ENCODE peak calls at places on chromosomes 5 and 9, in ten cellular contexts. J, G, O, C, M, K, D, N, H and B are unnamed samples.
A peak's percentile ranks its signal among the peaks of the same experiment; 100 is the strongest.

GRCh38 chr5:54087436-54087835 is 222.9 kb downstream of the ARL15 start:
- DNase-seq in O (no peak), C (peak; percentile 91), K (no peak), M (no peak), D (no peak), G (no peak), H (no peak), J (no peak), N (peak; percentile 75), B (no peak)

GRCh38 chr5:13866792-13867191 is 77.7 kb downstream of the DNAH5 start:
- DNase-seq in D (no peak), C (peak; percentile 20), G (no peak), J (peak; percentile 71), M (peak; percentile 71), N (peak; percentile 22), H (peak; percentile 68), O (peak; percentile 88), K (no peak), B (no peak)

GRCh38 chr9:31519011-31519410 is 865.4 kb upstream of the ACO1 start:
- DNase-seq in D (no peak), M (no peak), K (no peak), N (no peak), O (peak; percentile 45), J (no peak), H (peak; percentile 39), G (peak; percentile 7), C (no peak), B (no peak)

GRCh38 chr9:7533376-7534090 is 266.0 kb downstream of the DMAC1 start:
- DNase-seq in N (no peak), C (no peak), O (no peak), M (no peak), J (no peak), H (no peak), G (no peak), K (no peak), D (no peak), B (no peak)

GRCh38 chr5:2039180-2039531 is 156.4 kb upstream of the IRX4 start:
- DNase-seq in K (peak; percentile 21), N (no peak), C (no peak), J (no peak), D (no peak), O (peak; percentile 35), G (no peak), M (no peak), H (no peak), B (no peak)

GRCh38 chr5:72721844-72722243 is 94.6 kb upstream of the TNPO1 start:
- DNase-seq in K (no peak), N (no peak), J (no peak), H (no peak), C (no peak), O (no peak), D (no peak), M (no peak), G (no peak), B (no peak)

GRCh38 chr9:5265939-5266338 is 34.7 kb downstream of the INSL4 start:
- DNase-seq in J (no peak), H (no peak), M (no peak), C (no peak), D (no peak), O (no peak), G (no peak), N (no peak), K (no peak), B (no peak)

GRCh38 chr9:114430443-114430842 is 42.7 kb upstream of the AKNA start:
- DNase-seq in C (no peak), O (no peak), J (no peak), H (no peak), N (no peak), G (peak; percentile 2), M (no peak), K (no peak), D (no peak), B (no peak)

GRCh38 chr9:95087659-95088242 is 229.8 kb downstream of the FANCC start:
- DNase-seq in G (no peak), D (no peak), M (no peak), J (no peak), H (no peak), N (no peak), C (no peak), K (no peak), O (no peak), B (no peak)

GRCh38 chr9:95086564-95086955 is 230.9 kb downstream of the FANCC start:
- DNase-seq in N (no peak), J (no peak), G (no peak), C (no peak), M (no peak), O (no peak), K (no peak), D (no peak), H (no peak), B (no peak)

GRCh38 chr9:95085036-95085770 is 232.3 kb downstream of the FANCC start:
- DNase-seq in G (no peak), D (no peak), M (no peak), N (no peak), C (no peak), H (no peak), K (no peak), J (no peak), O (no peak), B (no peak)

GRCh38 chr9:95084254-95084934 is 233.1 kb downstream of the FANCC start:
- DNase-seq in G (no peak), C (no peak), H (no peak), D (no peak), J (no peak), M (no peak), O (no peak), N (no peak), K (no peak), B (no peak)

GRCh38 chr9:95085861-95086563 is 231.5 kb downstream of the FANCC start:
- DNase-seq in D (no peak), J (no peak), N (no peak), H (no peak), M (no peak), G (no peak), C (no peak), O (no peak), K (no peak), B (no peak)
- TF ChIP-seq CTCF in D (no peak), J (no peak), N (no peak), H (no peak), M (no peak), G (no peak), C (no peak), O (no peak), K (no peak), B (no peak)

DNA sequence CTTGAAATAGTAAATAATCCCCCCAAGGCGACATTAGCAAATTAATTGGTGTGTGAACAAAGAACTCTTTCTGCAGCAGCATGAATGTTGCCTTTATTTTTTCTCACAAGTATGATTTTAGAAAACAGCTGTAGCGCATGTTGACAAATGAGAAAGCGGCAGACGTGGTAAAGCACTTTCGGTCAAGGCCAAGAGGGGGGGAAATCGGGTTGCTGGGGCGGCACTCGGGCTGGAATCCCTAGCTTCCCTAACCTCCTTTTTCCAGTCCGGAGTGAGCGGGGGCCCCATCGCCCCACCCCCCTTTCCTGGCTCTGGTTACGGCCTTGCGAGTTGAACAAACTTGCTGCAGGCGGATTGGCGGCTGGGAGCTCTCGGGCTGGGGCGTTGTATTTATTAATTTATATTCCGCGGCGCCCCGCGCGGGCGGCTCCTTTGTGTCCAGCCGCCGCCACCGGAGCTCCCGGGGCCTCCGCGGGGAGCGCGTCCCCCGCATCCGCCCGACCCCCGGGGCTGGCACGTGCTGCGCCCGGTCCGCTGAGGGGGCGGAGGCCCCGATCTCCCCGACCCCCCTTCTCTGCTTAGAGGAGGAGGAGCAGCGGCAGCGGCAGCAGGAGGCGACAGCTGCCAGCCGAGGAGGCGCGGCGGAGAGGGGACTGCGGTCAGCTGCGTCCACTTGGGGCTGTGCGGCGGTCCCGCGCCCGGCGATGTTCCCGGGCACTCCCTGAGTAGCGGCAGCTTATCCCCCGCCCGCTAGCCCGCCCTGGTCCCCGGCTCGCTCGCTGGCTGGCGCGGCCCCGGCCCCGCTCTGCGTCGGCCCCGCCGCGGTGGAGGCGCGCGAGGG is at the start of gene RHOBTB3:
- DNase-seq in D (peak; percentile 4), H (peak; percentile 94), K (peak; percentile 87), G (peak; percentile 26), C (peak; percentile 94), M (peak; percentile 61), O (peak; percentile 87), N (peak; percentile 79), J (peak; percentile 75), B (peak; percentile 65)
- TF ChIP-seq CTCF in D (no peak), H (no peak), K (no peak), G (no peak), C (no peak), M (no peak), O (no peak), N (no peak), J (no peak), B (no peak)

GRCh38 chr9:35835216-35835604 is 6.2 kb downstream of the TMEM8B start:
- DNase-seq in M (no peak), H (no peak), G (no peak), D (no peak), C (no peak), J (no peak), O (no peak), K (no peak), N (no peak), B (no peak)
- TF ChIP-seq CTCF in M (no peak), H (peak; percentile 22), G (no peak), D (no peak), C (peak; percentile 28), J (peak; percentile 42), O (no peak), K (no peak), N (peak; percentile 40), B (no peak)

GRCh38 chr5:173631478-173631877 is 15.0 kb upstream of the BOD1 start:
- DNase-seq in M (no peak), N (no peak), D (no peak), G (no peak), J (no peak), C (no peak), H (no peak), O (no peak), K (no peak), B (no peak)

GRCh38 chr5:173627860-173628392 is 11.5 kb upstream of the BOD1 start:
- DNase-seq in J (no peak), G (no peak), N (no peak), M (no peak), O (no peak), D (no peak), C (no peak), K (no peak), H (no peak), B (no peak)

GRCh38 chr5:173630724-173631365 is 14.4 kb upstream of the BOD1 start:
- DNase-seq in M (no peak), K (no peak), D (no peak), G (no peak), J (no peak), H (no peak), N (no peak), O (no peak), C (no peak), B (no peak)

GRCh38 chr5:173628501-173628900 is 12.1 kb upstream of the BOD1 start:
- DNase-seq in M (no peak), K (no peak), C (no peak), N (no peak), D (no peak), O (no peak), J (no peak), G (no peak), H (no peak), B (no peak)

DNA sequence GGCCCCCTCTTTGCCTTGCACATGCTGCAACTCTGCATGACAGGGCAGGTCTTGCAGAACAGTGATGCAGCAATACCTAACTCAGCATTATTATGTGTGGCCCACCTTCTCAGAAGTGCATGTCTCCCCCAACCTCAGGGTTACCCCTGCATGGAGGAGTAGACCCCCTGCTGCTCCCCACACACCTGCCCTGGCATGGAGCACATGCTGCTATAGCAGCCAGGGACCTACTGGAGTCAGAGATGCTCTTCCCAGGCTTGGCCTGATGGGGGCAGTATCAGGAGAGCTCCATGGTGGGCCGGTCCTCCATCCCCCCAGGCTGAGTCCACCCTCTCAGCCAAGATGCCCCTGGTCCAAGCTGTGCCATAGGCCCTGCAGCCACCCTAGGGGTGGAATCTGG is 13.2 kb upstream of the BOD1 start:
- DNase-seq in H (no peak), O (peak; percentile 47), C (no peak), D (no peak), M (peak; percentile 60), K (no peak), J (peak; percentile 44), N (no peak), G (no peak), B (peak; percentile 67)
- TF ChIP-seq CTCF in H (no peak), O (peak; percentile 33), C (peak; percentile 15), D (no peak), M (peak; percentile 47), K (no peak), J (peak; percentile 50), N (peak; percentile 47), G (no peak), B (peak; percentile 30)